ENCODE peak calls at places on chromosome 5, in nine cellular contexts. M is AG09319, F is WTC11, W is Calu3, Z is astrocyte, Y is fibroblast of pulmonary artery, B is AG10803, G is K562, O is astrocyte of the spinal cord. K is an unnamed sample.

GRCh38 chr5:74550927-74551326 is 89.6 kb downstream of the ENC1 start:
- DNase-seq in M (no peak), F (no peak), W (no peak), Z (no peak), Y (no peak), B (no peak), G (no peak), O (no peak), K (no peak)

GRCh38 chr5:43191740-43192557 is at the start of gene NIM1K:
- DNase-seq in M (no peak), F (peak), W (peak), Z (peak), Y (peak), B (peak), G (no peak), O (peak), K (peak)

GRCh38 chr5:33894566-33894965 is 2.8 kb upstream of the ADAMTS12 start:
- DNase-seq in M (no peak), F (no peak), W (no peak), Z (peak), Y (peak), B (peak), G (no peak), O (peak), K (no peak)

GRCh38 chr5:74685979-74686631 is 1.1 kb downstream of the HEXB start:
- DNase-seq in M (no peak), F (no peak), W (no peak), Z (peak), Y (peak), B (peak), G (peak), O (no peak), K (peak)

GRCh38 chr5:134577022-134577795 is 51.7 kb downstream of the JADE2 start:
- DNase-seq in M (no peak), F (no peak), W (peak), Z (peak), Y (peak), B (peak), G (peak), O (peak), K (no peak)

GRCh38 chr5:10673407-10673806 is 87.6 kb downstream of the DAP start:
- DNase-seq in M (no peak), F (no peak), W (no peak), Z (no peak), Y (no peak), B (no peak), G (no peak), O (no peak), K (no peak)

GRCh38 chr5:124742983-124743533 is 3.4 kb downstream of the ZNF608 start:
- DNase-seq in M (no peak), F (no peak), W (peak), Z (peak), Y (peak), B (peak), G (peak), O (peak), K (no peak)

GRCh38 chr5:143921525-143922311 is 109.8 kb downstream of the HMHB1 start:
- DNase-seq in M (peak), F (no peak), W (no peak), Z (peak), Y (peak), B (peak), G (no peak), O (peak), K (no peak)

GRCh38 chr5:172411423-172412111 is 42.8 kb downstream of the SH3PXD2B start:
- DNase-seq in M (no peak), F (no peak), W (no peak), Z (no peak), Y (peak), B (peak), G (no peak), O (peak), K (no peak)

GRCh38 chr5:112883192-112883591 is 22.1 kb downstream of the SRP19 start:
- DNase-seq in M (no peak), F (no peak), W (no peak), Z (no peak), Y (no peak), B (no peak), G (no peak), O (no peak), K (no peak)

GRCh38 chr5:148829734-148830133 is 3.3 kb downstream of the ADRB2 start:
- DNase-seq in M (no peak), F (no peak), W (no peak), Z (no peak), Y (no peak), B (no peak), G (no peak), O (no peak), K (no peak)

GRCh38 chr5:133754575-133755169 is 142.3 kb upstream of the FSTL4 start:
- DNase-seq in M (no peak), F (peak), W (peak), Z (peak), Y (peak), B (peak), G (peak), O (no peak), K (no peak)

GRCh38 chr5:169668732-169669131 is 31.7 kb downstream of the DOCK2 start:
- DNase-seq in M (no peak), F (no peak), W (no peak), Z (peak), Y (no peak), B (peak), G (no peak), O (peak), K (no peak)

GRCh38 chr5:176674799-176675198 is 27.5 kb downstream of the TSPAN17 start:
- DNase-seq in M (no peak), F (no peak), W (no peak), Z (no peak), Y (no peak), B (no peak), G (no peak), O (no peak), K (no peak)

GRCh38 chr5:169637856-169638190 is 748 bp downstream of the DOCK2 start:
- DNase-seq in M (no peak), F (no peak), W (no peak), Z (no peak), Y (no peak), B (no peak), G (no peak), O (no peak), K (peak)

GRCh38 chr5:172800088-172800551 is 29.1 kb upstream of the DUSP1 start:
- DNase-seq in M (peak), F (no peak), W (no peak), Z (peak), Y (peak), B (peak), G (no peak), O (peak), K (no peak)

GRCh38 chr5:157464518-157465171 is 4.6 kb downstream of the NIPAL4 start:
- DNase-seq in M (peak), F (no peak), W (peak), Z (peak), Y (peak), B (peak), G (peak), O (peak), K (no peak)

GRCh38 chr5:17346811-17347210 is 129.4 kb downstream of the BASP1 start:
- DNase-seq in M (no peak), F (no peak), W (no peak), Z (no peak), Y (peak), B (peak), G (no peak), O (no peak), K (no peak)

GRCh38 chr5:9774472-9775079 is 144.4 kb upstream of the TAS2R1 start:
- DNase-seq in M (no peak), F (peak), W (peak), Z (peak), Y (peak), B (peak), G (no peak), O (peak), K (no peak)

GRCh38 chr5:107365355-107366109 is 305.2 kb downstream of the EFNA5 start:
- DNase-seq in M (no peak), F (no peak), W (no peak), Z (peak), Y (peak), B (peak), G (no peak), O (peak), K (no peak)

GRCh38 chr5:143887302-143887638 is 75.3 kb downstream of the HMHB1 start:
- DNase-seq in M (no peak), F (no peak), W (peak), Z (peak), Y (peak), B (peak), G (no peak), O (peak), K (no peak)

GRCh38 chr5:121630402-121630801 is 221.3 kb upstream of the FTMT start:
- DNase-seq in M (no peak), F (no peak), W (no peak), Z (no peak), Y (peak), B (peak), G (peak), O (peak), K (no peak)

GRCh38 chr5:76547242-76547890 is 75.8 kb downstream of the F2RL2 start:
- DNase-seq in M (no peak), F (no peak), W (no peak), Z (no peak), Y (no peak), B (no peak), G (no peak), O (no peak), K (no peak)

GRCh38 chr5:139810341-139811075 is 14.9 kb downstream of the PSD2 start:
- DNase-seq in M (no peak), F (no peak), W (no peak), Z (no peak), Y (no peak), B (no peak), G (no peak), O (no peak), K (no peak)

GRCh38 chr5:154618696-154619095 is 136.5 kb upstream of the LARP1 start:
- DNase-seq in M (no peak), F (no peak), W (no peak), Z (no peak), Y (no peak), B (peak), G (no peak), O (no peak), K (no peak)

GRCh38 chr5:93995126-93995621 is 253.8 kb upstream of the POU5F2 start:
- DNase-seq in M (peak), F (no peak), W (no peak), Z (no peak), Y (no peak), B (peak), G (no peak), O (peak), K (no peak)

GRCh38 chr5:81854915-81855314 is 104.0 kb upstream of the SSBP2 start:
- DNase-seq in M (no peak), F (no peak), W (no peak), Z (no peak), Y (no peak), B (no peak), G (peak), O (no peak), K (no peak)

GRCh38 chr5:10704949-10705621 is 55.9 kb downstream of the DAP start:
- DNase-seq in M (no peak), F (no peak), W (peak), Z (peak), Y (peak), B (peak), G (peak), O (peak), K (no peak)

GRCh38 chr5:119063579-119064379 is 7.1 kb upstream of the DMXL1 start:
- DNase-seq in M (no peak), F (no peak), W (no peak), Z (peak), Y (peak), B (peak), G (peak), O (no peak), K (no peak)

GRCh38 chr5:18068851-18069250 is 434.6 kb downstream of the TAF11L14 start:
- DNase-seq in M (no peak), F (no peak), W (no peak), Z (no peak), Y (no peak), B (no peak), G (no peak), O (no peak), K (no peak)

GRCh38 chr5:56459978-56460377 is 226.8 kb upstream of the ANKRD55 start:
- DNase-seq in M (no peak), F (no peak), W (no peak), Z (no peak), Y (no peak), B (no peak), G (no peak), O (no peak), K (no peak)

GRCh38 chr5:165209101-165209727 is 1703.8 kb downstream of the MAT2B start:
- DNase-seq in M (no peak), F (no peak), W (peak), Z (peak), Y (peak), B (peak), G (peak), O (peak), K (no peak)

GRCh38 chr5:146240951-146241350 is 37.5 kb downstream of the RBM27 start:
- DNase-seq in M (no peak), F (no peak), W (no peak), Z (no peak), Y (no peak), B (peak), G (no peak), O (no peak), K (no peak)

GRCh38 chr5:139108056-139108811 is 89.9 kb downstream of the SIL1 start:
- DNase-seq in M (no peak), F (no peak), W (peak), Z (peak), Y (peak), B (peak), G (no peak), O (peak), K (no peak)

GRCh38 chr5:42718591-42718990 is 38.0 kb upstream of the CCDC152 start:
- DNase-seq in M (no peak), F (no peak), W (no peak), Z (peak), Y (peak), B (peak), G (no peak), O (peak), K (no peak)

GRCh38 chr5:123125953-123126352 is 36.9 kb downstream of the PRDM6 start:
- DNase-seq in M (no peak), F (no peak), W (no peak), Z (peak), Y (peak), B (peak), G (peak), O (peak), K (no peak)

GRCh38 chr5:142326480-142326938 is 1.7 kb upstream of the SPRY4 start:
- DNase-seq in M (no peak), F (no peak), W (no peak), Z (no peak), Y (no peak), B (no peak), G (no peak), O (peak), K (no peak)

GRCh38 chr5:11251242-11251641 is 490.2 kb upstream of the DAP start:
- DNase-seq in M (no peak), F (no peak), W (peak), Z (peak), Y (no peak), B (peak), G (no peak), O (peak), K (no peak)

GRCh38 chr5:40879163-40879942 is 29.9 kb upstream of the C7 start:
- DNase-seq in M (no peak), F (no peak), W (no peak), Z (peak), Y (peak), B (peak), G (peak), O (peak), K (no peak)

DNA sequence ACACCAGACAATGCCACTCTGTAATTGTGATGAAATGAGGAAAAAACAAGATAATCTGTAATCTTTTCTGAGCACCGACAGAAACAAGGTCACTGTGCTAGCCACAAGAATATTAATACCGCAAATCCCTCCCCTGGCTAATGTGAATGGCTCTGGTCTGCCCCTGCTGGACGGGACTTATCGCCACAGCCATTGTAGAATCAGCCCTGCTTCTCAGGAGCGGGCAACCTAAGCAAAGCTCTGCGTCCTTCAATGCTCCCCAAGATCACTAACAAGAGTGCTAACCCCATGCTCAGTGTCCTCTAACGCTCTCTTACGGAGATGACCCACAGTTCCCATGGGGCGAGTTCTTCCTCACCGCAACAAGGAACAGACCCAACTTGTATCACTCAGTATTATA is 42.7 kb downstream of the OR2V1 start:
- DNase-seq in M (no peak), F (peak), W (no peak), Z (no peak), Y (no peak), B (no peak), G (peak), O (no peak), K (no peak)
- TF ChIP-seq CTCF in M (peak), F (no peak), W (peak), Z (no peak), Y (peak), B (peak), G (peak), O (peak), K (no peak)

DNA sequence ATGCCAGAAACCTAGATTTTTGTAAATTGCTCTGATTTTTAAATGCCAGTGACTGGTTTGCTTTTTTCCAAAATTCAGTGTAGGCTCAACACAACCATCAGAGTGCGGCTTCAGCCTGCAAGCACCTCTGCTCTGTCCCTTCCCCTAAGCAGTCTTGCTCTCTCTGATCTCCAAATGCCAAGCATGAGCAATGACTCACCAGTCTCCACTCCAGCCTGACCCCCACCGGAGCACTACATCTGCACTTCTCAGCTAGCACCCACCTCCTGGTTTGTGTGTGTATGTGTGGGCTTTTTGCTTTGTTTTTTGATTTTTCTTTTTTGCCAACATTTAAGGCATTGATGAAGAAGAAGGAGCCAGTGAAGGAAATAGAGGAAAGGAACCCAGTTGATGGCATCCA is 61.4 kb upstream of the ADRA1B start:
- DNase-seq in M (no peak), F (no peak), W (no peak), Z (peak), Y (no peak), B (no peak), G (no peak), O (peak), K (no peak)
- TF ChIP-seq CTCF in M (no peak), F (no peak), W (no peak), Z (no peak), Y (no peak), B (no peak), G (no peak), O (no peak), K (no peak)

GRCh38 chr5:179343902-179344300 is 1.4 kb downstream of the ADAMTS2 start:
- DNase-seq in M (no peak), F (peak), W (no peak), Z (no peak), Y (peak), B (peak), G (no peak), O (no peak), K (no peak)
- TF ChIP-seq CTCF in M (peak), F (no peak), W (no peak), Z (no peak), Y (peak), B (peak), G (no peak), O (peak), K (no peak)

DNA sequence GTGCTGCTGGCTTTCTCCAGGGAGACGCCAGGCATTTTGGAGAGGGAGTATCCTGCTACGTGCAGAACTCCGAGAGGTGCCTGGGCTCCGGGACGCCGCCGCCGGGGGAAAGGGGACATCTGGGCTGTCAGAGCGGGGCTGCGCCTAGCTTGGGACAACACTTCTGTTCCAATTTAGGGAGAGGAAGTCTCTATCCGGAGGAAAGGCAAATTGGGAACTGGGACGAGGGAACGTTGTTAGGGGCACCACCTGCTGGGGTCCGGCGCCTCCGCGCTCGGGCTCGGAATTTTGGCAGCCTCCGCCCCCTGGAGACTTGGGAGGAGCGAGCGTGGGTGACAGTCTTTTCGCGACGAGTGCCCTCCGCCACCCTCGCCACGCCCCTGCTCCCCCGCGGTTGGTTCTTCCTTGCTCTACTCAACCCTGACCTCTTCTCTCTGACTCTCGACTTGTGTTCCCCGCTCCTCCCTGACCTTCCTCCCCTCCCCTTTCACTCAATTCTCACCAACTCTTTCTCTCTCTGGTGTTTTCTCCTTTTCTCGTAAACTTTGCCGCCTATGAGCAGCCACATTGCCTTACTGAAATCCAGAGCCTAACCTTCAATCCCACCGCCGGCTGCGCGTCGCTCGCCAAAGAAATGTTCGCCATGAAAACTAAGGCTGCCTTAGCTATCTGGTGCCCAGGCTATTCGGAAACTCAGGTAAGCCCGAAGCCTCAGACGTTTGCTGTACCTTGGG is 1.6 kb downstream of the TSLP start:
- DNase-seq in M (no peak), F (peak), W (peak), Z (peak), Y (no peak), B (no peak), G (peak), O (no peak), K (no peak)
- TF ChIP-seq CTCF in M (peak), F (no peak), W (no peak), Z (no peak), Y (no peak), B (no peak), G (no peak), O (no peak), K (no peak)

DNA sequence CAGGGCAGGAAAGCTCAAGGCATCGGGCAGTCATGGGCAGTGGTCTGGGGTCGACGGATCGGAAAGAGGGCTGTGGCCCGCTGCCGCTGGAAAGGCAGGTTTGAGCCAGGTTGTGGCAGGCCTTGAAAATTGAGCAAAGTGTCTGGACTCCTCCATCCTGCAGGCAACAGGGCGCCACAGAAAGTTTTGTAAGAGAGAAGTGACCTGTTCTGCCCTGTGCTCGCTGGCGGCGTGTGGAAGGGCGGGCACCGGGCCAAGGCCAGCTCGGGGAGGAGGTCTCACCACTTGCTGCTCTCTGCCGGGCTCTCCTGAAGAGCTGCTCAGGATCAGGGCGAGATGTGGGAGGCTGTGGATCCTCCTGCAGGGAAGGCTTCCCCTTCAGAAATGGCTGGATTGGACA is 41.4 kb upstream of the FAT2 start:
- DNase-seq in M (no peak), F (no peak), W (no peak), Z (no peak), Y (no peak), B (no peak), G (no peak), O (no peak), K (no peak)
- TF ChIP-seq CTCF in M (no peak), F (no peak), W (no peak), Z (no peak), Y (no peak), B (no peak), G (no peak), O (no peak), K (no peak)

GRCh38 chr5:66807743-66808142 is 211.6 kb downstream of the MAST4 start:
- DNase-seq in M (peak), F (no peak), W (peak), Z (peak), Y (peak), B (peak), G (no peak), O (peak), K (no peak)
- TF ChIP-seq CTCF in M (peak), F (no peak), W (peak), Z (peak), Y (peak), B (peak), G (no peak), O (peak), K (no peak)

GRCh38 chr5:150122158-150122510 is 33.5 kb downstream of the PDGFRB start:
- DNase-seq in M (no peak), F (peak), W (peak), Z (no peak), Y (no peak), B (no peak), G (peak), O (no peak), K (no peak)
- TF ChIP-seq CTCF in M (peak), F (no peak), W (peak), Z (no peak), Y (peak), B (peak), G (peak), O (peak), K (no peak)

K was measured in activated B cell treated with CpG ODN at 0.5 μM for 24 hours.